ENCODE peak calls at places on chromosomes 16 and 17, in four cellular contexts. H, J, W and K are unnamed samples.

GRCh38 chr17:66549731-66550207 is 247.4 kb downstream of the PRKCA start:
- DNase-seq in H (no peak), J (peak; percentile 24), W (no peak), K (peak; percentile 95)

GRCh38 chr17:60604686-60605334 is 4.8 kb downstream of the PPM1D start:
- DNase-seq in H (no peak), J (peak; percentile 29), W (peak; percentile 22), K (peak; percentile 33)

GRCh38 chr17:20890338-20890737 is 152.5 kb downstream of the USP22 start:
- DNase-seq in H (no peak), J (no peak), W (no peak), K (no peak)

GRCh38 chr17:18118633-18118975 is 10.0 kb downstream of the MYO15A start:
- DNase-seq in H (no peak), J (no peak), W (no peak), K (no peak)

GRCh38 chr16:15776572-15776971 is 80.3 kb downstream of the MYH11 start:
- DNase-seq in H (no peak), J (no peak), W (no peak), K (no peak)

GRCh38 chr16:84810518-84811273 is 9.1 kb upstream of the CRISPLD2 start:
- DNase-seq in H (no peak), J (no peak), W (no peak), K (no peak)

GRCh38 chr17:38864636-38865398 is 5.0 kb upstream of the LASP1 start:
- DNase-seq in H (peak; percentile 74), J (no peak), W (no peak), K (peak; percentile 84)

GRCh38 chr16:20650400-20651159 is 46.9 kb downstream of the ACSM1 start:
- DNase-seq in H (no peak), J (no peak), W (no peak), K (no peak)

GRCh38 chr17:20995873-20996723 is 46.7 kb downstream of the USP22 start:
- DNase-seq in H (no peak), J (no peak), W (no peak), K (no peak)

GRCh38 chr16:53781023-53781605 is 77.2 kb downstream of the FTO start:
- DNase-seq in H (no peak), J (no peak), W (no peak), K (no peak)

GRCh38 chr17:80795090-80795609 is 196.5 kb upstream of the CHMP6 start:
- DNase-seq in H (no peak), J (no peak), W (no peak), K (no peak)

GRCh38 chr16:85104147-85104546 is 8.1 kb downstream of the CIBAR2 start:
- DNase-seq in H (no peak), J (no peak), W (no peak), K (no peak)

GRCh38 chr17:69597898-69598692 is 183.6 kb downstream of the MAP2K6 start:
- DNase-seq in H (no peak), J (peak; percentile 51), W (no peak), K (no peak)

GRCh38 chr17:83201206-83202001 is 122.0 kb downstream of the METRNL start:
- DNase-seq in H (no peak), J (no peak), W (peak; percentile 3), K (no peak)

DNA sequence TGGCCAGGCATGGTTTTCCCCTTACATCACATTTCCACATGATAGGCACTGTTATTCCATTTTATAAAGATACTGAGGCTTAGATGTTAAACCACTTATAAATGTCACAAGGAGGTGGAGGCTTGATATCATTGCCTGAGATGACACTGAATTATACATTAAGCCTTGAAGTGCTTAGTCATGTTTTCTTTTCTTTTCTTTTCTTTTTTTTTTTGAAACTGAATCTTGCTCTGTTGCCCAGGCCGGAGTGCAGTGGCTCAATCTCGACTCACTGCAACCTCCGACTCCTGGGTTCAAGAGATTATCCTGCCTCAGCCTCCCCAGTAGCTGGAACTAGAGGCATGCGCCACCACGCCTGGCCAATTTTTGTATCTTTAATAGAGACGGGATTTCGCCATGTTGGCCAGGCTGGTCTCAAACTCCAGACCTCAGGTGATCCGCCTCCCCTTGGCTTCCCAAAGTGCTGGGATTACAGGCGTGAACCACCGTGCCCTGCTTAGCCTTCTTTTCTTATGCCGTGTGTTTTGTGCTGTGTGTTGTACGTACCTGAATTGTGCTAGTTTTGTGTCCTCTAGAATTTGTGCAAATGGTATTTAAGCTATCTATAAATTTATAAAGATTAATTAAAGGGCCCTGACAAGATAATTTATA is 1.2 kb downstream of the DNAJA3 start:
- DNase-seq in H (no peak), J (no peak), W (no peak), K (no peak)
- H3K27ac ChIP-seq in H (no peak overlapping the region), J (no peak overlapping the region), W (no peak overlapping the region), K (no peak overlapping the region)

DNA sequence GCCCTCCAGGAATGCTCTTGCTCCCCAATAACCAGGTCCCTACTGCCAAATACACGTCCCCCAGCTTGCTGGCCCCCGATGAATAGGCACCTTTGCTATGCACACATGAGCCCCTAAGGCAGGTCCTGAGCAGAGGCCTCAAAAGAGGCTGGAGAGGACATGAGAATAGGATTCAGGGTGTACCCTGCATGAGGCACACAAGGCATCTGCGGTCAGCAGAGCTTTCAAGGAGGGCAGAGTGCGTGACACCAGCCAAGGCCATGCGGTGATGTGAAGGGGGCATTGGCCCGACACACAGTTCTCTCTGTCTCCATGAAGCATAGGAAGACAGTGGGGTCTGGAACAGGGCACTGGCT is 6.9 kb downstream of the SEZ6L2 start:
- DNase-seq in H (no peak), J (no peak), W (no peak), K (no peak)
- H3K27ac ChIP-seq in H (no peak overlapping the region), J (peak overlapping the region; percentile 34), W (no peak overlapping the region), K (no peak overlapping the region)

GRCh38 chr17:78040561-78041400 is 82.3 kb downstream of the TNRC6C start:
- DNase-seq in H (peak; percentile 58), J (peak; percentile 54), W (peak; percentile 59), K (no peak)
- H3K27ac ChIP-seq in H (no peak overlapping the region), J (peak overlapping the region; percentile 89), W (peak overlapping the region; percentile 98), K (no peak overlapping the region)

GRCh38 chr17:31373150-31374082 is 18.1 kb upstream of the RAB11FIP4 start:
- DNase-seq in H (no peak), J (peak; percentile 26), W (no peak), K (peak; percentile 60)

GRCh38 chr17:31371511-31372097 is 19.9 kb upstream of the RAB11FIP4 start:
- DNase-seq in H (no peak), J (no peak), W (no peak), K (no peak)

GRCh38 chr17:31374083-31374447 is 17.4 kb upstream of the RAB11FIP4 start:
- DNase-seq in H (no peak), J (no peak), W (no peak), K (no peak)

GRCh38 chr17:31378638-31379037 is 12.8 kb upstream of the RAB11FIP4 start:
- DNase-seq in H (peak; percentile 66), J (no peak), W (no peak), K (peak; percentile 65)

GRCh38 chr17:31374503-31374902 is 17.0 kb upstream of the RAB11FIP4 start:
- DNase-seq in H (no peak), J (no peak), W (no peak), K (no peak)
- H3K27ac ChIP-seq in H (no peak overlapping the region), J (no peak overlapping the region), W (no peak overlapping the region), K (no peak overlapping the region)

GRCh38 chr16:391885-392335 is 5.1 kb upstream of the NME4 start:
- DNase-seq in H (peak; percentile 89), J (no peak), W (peak; percentile 58), K (peak; percentile 87)

GRCh38 chr16:389317-389716 is 7.5 kb upstream of the PGAP6 start:
- DNase-seq in H (no peak), J (no peak), W (no peak), K (no peak)

GRCh38 chr16:381788-382717 is at the start of gene PGAP6:
- DNase-seq in H (no peak), J (peak; percentile 71), W (peak; percentile 61), K (no peak)

GRCh38 chr16:383326-384020 is 1.7 kb upstream of the PGAP6 start:
- DNase-seq in H (peak; percentile 91), J (no peak), W (no peak), K (peak; percentile 80)

DNA sequence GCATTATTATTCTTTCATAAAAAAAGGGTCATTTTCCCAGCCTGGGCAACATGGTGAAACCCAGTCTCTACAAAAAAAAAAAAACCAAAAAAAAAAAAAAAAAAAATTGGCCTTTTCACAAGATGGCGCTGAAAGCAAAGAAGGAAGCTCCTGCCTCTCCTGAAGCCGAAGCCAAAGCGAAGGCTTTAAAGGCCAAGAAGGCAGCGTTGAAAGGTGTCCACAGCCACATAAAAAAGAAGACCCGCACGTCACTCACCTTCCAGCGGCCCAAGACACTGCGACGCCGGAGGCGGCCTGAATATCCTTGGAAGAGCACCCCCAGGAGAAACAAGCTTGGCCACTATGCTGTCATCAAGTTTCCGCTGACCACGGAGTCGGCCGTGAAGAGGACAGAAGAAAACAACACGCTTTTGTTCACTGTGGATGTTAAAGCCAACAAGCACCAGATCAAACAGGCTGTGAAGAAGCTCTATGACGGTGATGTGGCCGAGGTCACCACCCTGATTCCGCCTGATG is 4.9 kb upstream of the PGAP6 start:
- DNase-seq in H (no peak), J (no peak), W (no peak), K (no peak)
- H3K27ac ChIP-seq in H (no peak overlapping the region), J (no peak overlapping the region), W (peak overlapping the region; percentile 14), K (no peak overlapping the region)

DNA sequence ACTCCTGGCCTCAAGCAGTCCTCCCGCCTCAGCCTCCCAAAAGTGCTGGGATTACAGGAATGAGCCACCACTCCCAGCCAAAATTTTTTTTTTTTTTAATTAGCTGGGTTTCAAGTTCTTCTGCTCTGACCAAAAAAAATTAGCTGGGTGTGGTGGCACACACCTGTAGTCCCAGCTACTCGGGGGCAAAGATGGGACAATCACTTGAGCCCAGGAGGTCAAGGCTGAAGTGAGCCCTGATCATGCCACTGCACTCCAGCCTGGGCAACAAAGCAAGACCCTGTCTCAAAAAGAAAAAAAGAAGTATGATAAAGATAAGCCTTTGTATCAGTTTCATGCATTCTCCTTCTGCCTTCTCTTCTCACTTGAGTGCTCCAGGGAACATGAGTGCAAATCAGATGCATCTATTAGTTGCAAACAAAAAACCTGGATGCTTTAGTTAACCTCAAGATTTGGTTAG is 1.9 kb downstream of the NQO1 start:
- DNase-seq in H (no peak), J (no peak), W (no peak), K (no peak)
- H3K27ac ChIP-seq in H (no peak overlapping the region), J (peak overlapping the region; percentile 98), W (no peak overlapping the region), K (no peak overlapping the region)

GRCh38 chr16:29927523-29927905 is 1.5 kb upstream of the KCTD13 start:
- DNase-seq in H (no peak), J (no peak), W (no peak), K (no peak)

GRCh38 chr16:29926675-29927522 is 873 bp upstream of the KCTD13 start:
- DNase-seq in H (no peak), J (peak; percentile 34), W (no peak), K (no peak)

GRCh38 chr16:29922986-29923501 is 3.0 kb downstream of the KCTD13 start:
- DNase-seq in H (no peak), J (no peak), W (no peak), K (no peak)

GRCh38 chr16:29925805-29926674 is at the start of gene KCTD13:
- DNase-seq in H (peak; percentile 93), J (peak; percentile 98), W (peak; percentile 85), K (peak; percentile 93)

GRCh38 chr16:29925173-29925804 is 737 bp downstream of the KCTD13 start:
- DNase-seq in H (no peak), J (peak; percentile 30), W (no peak), K (no peak)
- H3K27ac ChIP-seq in H (no peak overlapping the region), J (peak overlapping the region; percentile 81), W (no peak overlapping the region), K (no peak overlapping the region)

GRCh38 chr17:48546924-48547838 is 2.3 kb upstream of the HOXB2 start:
- DNase-seq in H (no peak), J (no peak), W (no peak), K (no peak)
- H3K27ac ChIP-seq in H (no peak overlapping the region), J (peak overlapping the region; percentile 0), W (peak overlapping the region; percentile 88), K (peak overlapping the region; percentile 18)

GRCh38 chr16:88784074-88784855 is 755 bp downstream of the PIEZO1 start:
- DNase-seq in H (peak; percentile 64), J (peak; percentile 59), W (peak; percentile 84), K (peak; percentile 87)
- H3K27ac ChIP-seq in H (no peak overlapping the region), J (peak overlapping the region; percentile 96), W (peak overlapping the region; percentile 58), K (peak overlapping the region; percentile 74)